ENCODE peak calls at places on chromosome 11, in four cellular contexts. Z, L, A and Q are unnamed samples.

GRCh38 chr11:6079463-6079862 is 28.0 kb upstream of the OR56B4 start:
- DNase-seq in Z (no peak), L (no peak), A (no peak), Q (no peak)

GRCh38 chr11:75535039-75535563 is 9.4 kb upstream of the GDPD5 start:
- DNase-seq in Z (no peak), L (no peak), A (no peak), Q (no peak)

GRCh38 chr11:61297741-61298140 is 2.6 kb upstream of the VWCE start:
- DNase-seq in Z (peak), L (peak), A (no peak), Q (no peak)

GRCh38 chr11:81267246-81267645 is 1466.4 kb downstream of the FAM181B start:
- DNase-seq in Z (no peak), L (no peak), A (no peak), Q (no peak)

GRCh38 chr11:29260939-29261705 is 755.7 kb downstream of the KCNA4 start:
- DNase-seq in Z (no peak), L (no peak), A (no peak), Q (no peak)

GRCh38 chr11:15158351-15159015 is 43.8 kb downstream of the INSC start:
- DNase-seq in Z (peak), L (no peak), A (no peak), Q (no peak)

GRCh38 chr11:11579012-11579755 is 42.6 kb downstream of the GALNT18 start:
- DNase-seq in Z (no peak), L (no peak), A (no peak), Q (no peak)

GRCh38 chr11:34053161-34053686 is 1.7 kb downstream of the CAPRIN1 start:
- DNase-seq in Z (no peak), L (peak), A (peak), Q (no peak)

GRCh38 chr11:117610901-117611300 is 186.1 kb downstream of the DSCAML1 start:
- DNase-seq in Z (no peak), L (no peak), A (no peak), Q (no peak)

GRCh38 chr11:6298605-6299004 is 21.7 kb downstream of the CAVIN3 start:
- DNase-seq in Z (no peak), L (peak), A (peak), Q (no peak)

GRCh38 chr11:62600367-62601113 is 1.1 kb downstream of the MTA2 start:
- DNase-seq in Z (no peak), L (peak), A (peak), Q (no peak)

GRCh38 chr11:9074338-9075029 is 16.9 kb downstream of the SCUBE2 start:
- DNase-seq in Z (no peak), L (no peak), A (no peak), Q (no peak)

GRCh38 chr11:12223771-12224536 is 113.6 kb downstream of the MICAL2 start:
- DNase-seq in Z (no peak), L (no peak), A (no peak), Q (no peak)

GRCh38 chr11:34721646-34722045 is 100.8 kb downstream of the EHF start:
- DNase-seq in Z (no peak), L (no peak), A (no peak), Q (no peak)

GRCh38 chr11:122852071-122852831 is 14.0 kb downstream of the CRTAM start:
- DNase-seq in Z (no peak), L (no peak), A (no peak), Q (no peak)

GRCh38 chr11:12769834-12770345 is 95.7 kb downstream of the TEAD1 start:
- DNase-seq in Z (peak), L (no peak), A (peak), Q (peak)

GRCh38 chr11:117586392-117586791 is 210.6 kb downstream of the DSCAML1 start:
- DNase-seq in Z (no peak), L (no peak), A (no peak), Q (no peak)

GRCh38 chr11:9943346-9944110 is 279.7 kb downstream of the SWAP70 start:
- DNase-seq in Z (peak), L (no peak), A (no peak), Q (peak)

GRCh38 chr11:66768088-66768521 is 39.1 kb upstream of the SPTBN2 start:
- DNase-seq in Z (no peak), L (no peak), A (no peak), Q (no peak)

GRCh38 chr11:67230406-67230805 is 35.9 kb upstream of the GRK2 start:
- DNase-seq in Z (no peak), L (no peak), A (no peak), Q (no peak)

GRCh38 chr11:3860360-3860759 is 4.9 kb downstream of the STIM1 start:
- DNase-seq in Z (no peak), L (no peak), A (no peak), Q (no peak)

GRCh38 chr11:71342951-71343827 is 90.8 kb upstream of the SHANK2 start:
- DNase-seq in Z (no peak), L (peak), A (peak), Q (no peak)

GRCh38 chr11:1832181-1832988 is 2.4 kb upstream of the SYT8 start:
- DNase-seq in Z (no peak), L (peak), A (peak), Q (no peak)

GRCh38 chr11:94658386-94658785 is 91.2 kb downstream of the PIWIL4 start:
- DNase-seq in Z (no peak), L (no peak), A (no peak), Q (no peak)

GRCh38 chr11:46513934-46514342 is 79.9 kb downstream of the AMBRA1 start:
- DNase-seq in Z (no peak), L (peak), A (no peak), Q (no peak)

GRCh38 chr11:125941606-125942275 is 4.1 kb upstream of the VSIG10L2 start:
- DNase-seq in Z (no peak), L (peak), A (peak), Q (peak)

GRCh38 chr11:105935791-105936190 is 86.2 kb downstream of the MSANTD4 start:
- DNase-seq in Z (peak), L (no peak), A (peak), Q (no peak)

GRCh38 chr11:76736773-76737495 is 46.2 kb upstream of the TSKU start:
- DNase-seq in Z (no peak), L (no peak), A (no peak), Q (no peak)

GRCh38 chr11:24679686-24680318 is 182.9 kb downstream of the LUZP2 start:
- DNase-seq in Z (no peak), L (no peak), A (peak), Q (no peak)

GRCh38 chr11:30107899-30108298 is 91.1 kb upstream of the KCNA4 start:
- DNase-seq in Z (no peak), L (no peak), A (no peak), Q (peak)

GRCh38 chr11:78351193-78351592 is 66.4 kb downstream of the GAB2 start:
- DNase-seq in Z (no peak), L (no peak), A (peak), Q (no peak)

GRCh38 chr11:2327032-2327431 is 25.2 kb downstream of the TSPAN32 start:
- DNase-seq in Z (no peak), L (no peak), A (no peak), Q (no peak)

GRCh38 chr11:124751391-124751740 is 689 bp downstream of the VSIG2 start:
- DNase-seq in Z (no peak), L (no peak), A (peak), Q (no peak)

GRCh38 chr11:40797981-40798380 is 661.5 kb downstream of the LRRC4C start:
- DNase-seq in Z (no peak), L (no peak), A (no peak), Q (peak)

GRCh38 chr11:119306373-119306890 is 10.5 kb downstream of the MCAM start:
- DNase-seq in Z (no peak), L (peak), A (no peak), Q (no peak)

GRCh38 chr11:19800714-19801519 is 88.3 kb downstream of the NAV2 start:
- DNase-seq in Z (no peak), L (no peak), A (peak), Q (no peak)
- TF ChIP-seq CTCF in Z (peak), L (no peak), A (peak), Q (peak)

GRCh38 chr11:130815074-130815802 is 101.0 kb downstream of the SNX19 start:
- DNase-seq in Z (no peak), L (no peak), A (no peak), Q (peak)

GRCh38 chr11:130815921-130816320 is 100.4 kb downstream of the SNX19 start:
- DNase-seq in Z (no peak), L (no peak), A (no peak), Q (no peak)

GRCh38 chr11:130816516-130816915 is 99.8 kb downstream of the SNX19 start:
- DNase-seq in Z (no peak), L (no peak), A (no peak), Q (peak)

GRCh38 chr11:130817608-130817944 is 98.7 kb downstream of the SNX19 start:
- DNase-seq in Z (no peak), L (no peak), A (no peak), Q (no peak)

DNA sequence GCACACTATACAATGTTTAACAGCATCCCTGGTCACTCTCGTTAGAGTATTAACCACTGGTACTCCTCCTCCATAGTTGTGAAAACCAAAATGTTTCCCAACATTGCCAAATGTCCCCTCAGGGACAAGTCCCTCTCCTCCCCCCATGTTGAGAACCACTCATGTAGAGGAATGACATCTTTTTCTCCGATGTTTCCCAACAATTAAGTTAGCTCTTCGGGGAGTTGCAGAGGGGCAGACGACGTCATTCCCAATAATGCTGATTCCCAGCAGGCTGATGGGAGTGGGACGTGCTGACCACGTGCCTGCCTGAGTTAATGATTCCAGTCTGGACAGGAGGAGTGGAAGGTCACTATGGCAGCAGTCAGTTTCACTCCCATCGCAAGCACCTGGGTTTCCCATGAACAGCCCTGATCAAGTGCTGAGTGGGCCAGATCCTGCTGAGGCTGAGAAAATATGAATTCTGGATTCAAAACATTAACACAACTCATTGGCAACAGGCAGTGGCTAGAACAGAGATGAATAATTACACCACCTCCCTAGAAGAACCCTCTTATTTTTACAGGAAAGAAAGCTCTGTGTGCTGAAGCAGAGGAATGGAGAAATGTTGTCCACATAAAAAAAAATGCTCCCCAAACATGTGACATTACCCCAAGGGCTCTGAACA is 99.2 kb downstream of the SNX19 start:
- DNase-seq in Z (no peak), L (peak), A (no peak), Q (no peak)
- H3K4me3 ChIP-seq in Z (no peak), L (no peak), A (no peak), Q (no peak)

GRCh38 chr11:64516226-64516625 is 74.8 kb upstream of the SLC22A12 start:
- DNase-seq in Z (no peak), L (no peak), A (peak), Q (no peak)
- TF ChIP-seq CTCF in Z (no peak), L (no peak), A (peak), Q (peak)

DNA sequence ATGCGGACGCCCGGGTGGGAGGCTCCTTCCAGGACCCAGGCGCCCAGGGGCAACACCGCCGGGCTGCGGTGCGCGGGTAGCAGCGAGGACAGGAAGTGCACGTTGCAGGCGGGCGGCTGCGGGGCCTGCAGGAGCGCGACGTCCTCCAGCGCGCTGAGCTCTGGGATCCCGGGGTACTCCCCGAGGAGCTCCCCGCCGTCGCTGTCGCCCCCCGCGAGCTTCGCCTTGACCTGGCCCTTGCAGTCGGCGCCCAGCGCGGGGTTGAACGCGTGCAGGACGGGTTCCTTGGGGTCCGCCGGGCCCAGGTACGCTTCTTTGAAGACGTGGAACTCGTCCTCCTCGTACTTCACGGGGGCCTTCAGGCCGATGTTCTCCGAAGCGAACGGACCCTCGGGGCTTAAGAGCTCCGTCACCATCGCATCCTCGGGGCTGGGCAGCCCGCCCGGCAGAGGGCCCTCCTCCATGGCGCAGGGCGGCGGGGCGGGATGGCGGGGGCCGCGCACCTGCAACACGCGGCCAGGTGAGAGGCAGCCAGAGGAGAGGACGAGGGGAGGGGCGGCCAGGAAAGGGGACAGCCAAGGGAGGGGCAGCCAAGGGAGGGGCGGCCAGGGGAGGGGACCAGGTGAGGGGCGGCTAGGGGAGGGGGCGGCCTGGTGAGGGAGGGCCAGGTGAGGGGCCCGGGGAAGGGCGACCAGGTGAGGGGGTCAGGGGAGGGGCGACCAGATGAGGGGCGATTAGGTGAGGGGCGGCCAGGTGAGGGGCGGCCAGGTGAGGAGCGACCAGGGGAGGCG is 928 bp downstream of the TESMIN start:
- DNase-seq in Z (no peak), L (peak), A (peak), Q (no peak)
- H3K4me3 ChIP-seq in Z (no peak), L (peak), A (peak), Q (no peak)